ENCODE peak calls at places on chromosomes 5 and 9, in nine cellular contexts. X, R, N, M, B, A, H, P and V are unnamed samples.

GRCh38 chr5:16411741-16412455 is 53.7 kb downstream of the ZNF622 start:
- DNase-seq in X (no peak), R (no peak), N (no peak), M (no peak), B (no peak), A (no peak), H (no peak), P (no peak), V (no peak)

GRCh38 chr5:7615566-7616061 is 219.7 kb downstream of the ADCY2 start:
- DNase-seq in X (no peak), R (no peak), N (no peak), M (no peak), B (no peak), A (no peak), H (no peak), P (no peak), V (no peak)

GRCh38 chr9:78115073-78115472 is 83.5 kb upstream of the GNAQ start:
- DNase-seq in X (no peak), R (no peak), N (no peak), M (peak), B (no peak), A (no peak), H (no peak), P (no peak), V (no peak)

GRCh38 chr5:107047048-107047447 is 623.7 kb downstream of the EFNA5 start:
- DNase-seq in X (no peak), R (no peak), N (no peak), M (no peak), B (no peak), A (no peak), H (no peak), P (no peak), V (no peak)

GRCh38 chr5:75473463-75473862 is 38.0 kb downstream of the CERT1 start:
- DNase-seq in X (no peak), R (no peak), N (no peak), M (no peak), B (no peak), A (no peak), H (no peak), P (no peak), V (no peak)

GRCh38 chr5:95392593-95393182 is 1.5 kb downstream of the FAM81B start:
- DNase-seq in X (no peak), R (no peak), N (peak), M (peak), B (no peak), A (no peak), H (no peak), P (peak), V (no peak)

GRCh38 chr9:93955356-93956182 is 414 bp upstream of the BARX1 start:
- DNase-seq in X (no peak), R (no peak), N (no peak), M (no peak), B (no peak), A (no peak), H (no peak), P (no peak), V (no peak)

GRCh38 chr5:177366528-177367322 is 9.0 kb downstream of the RGS14 start:
- DNase-seq in X (peak), R (peak), N (peak), M (peak), B (peak), A (no peak), H (peak), P (peak), V (peak)

GRCh38 chr9:95506438-95506691 is 10.4 kb downstream of the PTCH1 start:
- DNase-seq in X (peak), R (no peak), N (peak), M (peak), B (peak), A (peak), H (no peak), P (peak), V (no peak)

GRCh38 chr5:33734541-33734940 is 157.2 kb downstream of the ADAMTS12 start:
- DNase-seq in X (no peak), R (no peak), N (no peak), M (peak), B (no peak), A (no peak), H (peak), P (peak), V (no peak)

GRCh38 chr9:24939099-24939850 is 393.6 kb upstream of the IZUMO3 start:
- DNase-seq in X (no peak), R (no peak), N (no peak), M (no peak), B (no peak), A (no peak), H (no peak), P (no peak), V (no peak)

GRCh38 chr5:171570244-171570819 is 150.9 kb downstream of the FGF18 start:
- DNase-seq in X (no peak), R (no peak), N (no peak), M (no peak), B (peak), A (no peak), H (no peak), P (no peak), V (no peak)

GRCh38 chr5:172118891-172119290 is 69.1 kb downstream of the STK10 start:
- DNase-seq in X (no peak), R (no peak), N (no peak), M (no peak), B (no peak), A (no peak), H (no peak), P (no peak), V (no peak)

GRCh38 chr5:123265551-123265950 is 157.7 kb downstream of the CEP120 start:
- DNase-seq in X (no peak), R (no peak), N (no peak), M (no peak), B (no peak), A (no peak), H (no peak), P (peak), V (no peak)

GRCh38 chr9:86487222-86487841 is 133.1 kb upstream of the TUT7 start:
- DNase-seq in X (no peak), R (no peak), N (no peak), M (peak), B (peak), A (no peak), H (no peak), P (peak), V (peak)

GRCh38 chr9:106451223-106451622 is 411.7 kb upstream of the ZNF462 start:
- DNase-seq in X (no peak), R (no peak), N (no peak), M (no peak), B (no peak), A (no peak), H (no peak), P (no peak), V (no peak)

GRCh38 chr5:108278285-108279240 is 103.3 kb downstream of the FBXL17 start:
- DNase-seq in X (no peak), R (peak), N (no peak), M (no peak), B (no peak), A (no peak), H (no peak), P (no peak), V (no peak)

GRCh38 chr5:57736716-57737115 is 254.1 kb upstream of the ACTBL2 start:
- DNase-seq in X (no peak), R (no peak), N (no peak), M (no peak), B (no peak), A (no peak), H (no peak), P (no peak), V (no peak)

GRCh38 chr5:141192110-141192725 is at the start of gene PCDHB10:
- DNase-seq in X (no peak), R (no peak), N (no peak), M (peak), B (peak), A (no peak), H (no peak), P (peak), V (no peak)
- H3K4me3 ChIP-seq in X (no peak), R (peak), N (no peak), M (peak), B (peak), A (no peak), H (no peak), P (no peak), V (no peak)

GRCh38 chr9:21965401-21965951 is 28.7 kb downstream of the CDKN2A start:
- DNase-seq in X (no peak), R (no peak), N (peak), M (peak), B (peak), A (peak), H (no peak), P (peak), V (no peak)
- TF ChIP-seq CTCF in X (peak), R (no peak), N (peak), M (peak), B (peak), A (peak), H (no peak), P (peak), V (peak)

DNA sequence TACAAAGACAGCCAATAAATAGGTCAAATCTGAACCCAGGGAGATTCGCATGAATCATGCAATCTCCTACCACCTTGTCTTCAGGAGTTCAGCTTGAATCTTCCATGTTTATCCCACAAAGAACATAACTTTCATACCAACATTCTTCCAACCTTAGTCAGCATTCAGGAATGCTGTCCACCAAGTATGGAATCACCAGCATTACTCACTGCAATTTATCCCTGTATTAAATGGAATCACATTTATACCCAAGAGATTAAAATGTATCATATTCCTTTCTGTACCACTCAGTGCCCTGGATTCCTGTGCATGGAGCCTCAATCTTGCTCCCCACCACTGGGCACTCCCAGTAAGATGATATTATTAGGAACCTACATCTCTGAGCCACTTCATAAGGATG is 162.6 kb downstream of the GLIS3 start:
- DNase-seq in X (no peak), R (no peak), N (no peak), M (peak), B (peak), A (no peak), H (no peak), P (peak), V (peak)
- H3K4me3 ChIP-seq in X (no peak), R (no peak), N (no peak), M (no peak), B (no peak), A (no peak), H (no peak), P (peak), V (no peak)

GRCh38 chr5:138743506-138743905 is 9.7 kb upstream of the CTNNA1 start:
- DNase-seq in X (no peak), R (no peak), N (no peak), M (no peak), B (no peak), A (no peak), H (no peak), P (no peak), V (no peak)
- TF ChIP-seq CTCF in X (no peak), R (no peak), N (no peak), M (no peak), B (no peak), A (no peak), H (no peak), P (no peak), V (no peak)

GRCh38 chr5:59090323-59090722 is 507.4 kb downstream of the RAB3C start:
- DNase-seq in X (no peak), R (no peak), N (no peak), M (no peak), B (no peak), A (no peak), H (no peak), P (no peak), V (no peak)
- H3K4me3 ChIP-seq in X (no peak), R (no peak), N (no peak), M (no peak), B (no peak), A (no peak), H (no peak), P (no peak), V (no peak)

GRCh38 chr9:14313951-14314423 is at the start of gene NFIB:
- DNase-seq in X (peak), R (no peak), N (peak), M (peak), B (peak), A (no peak), H (peak), P (peak), V (no peak)

GRCh38 chr9:14315754-14316573 is 2.0 kb upstream of the NFIB start:
- DNase-seq in X (peak), R (peak), N (peak), M (peak), B (peak), A (no peak), H (peak), P (peak), V (no peak)

GRCh38 chr9:14314424-14314928 is 535 bp upstream of the NFIB start:
- DNase-seq in X (peak), R (peak), N (peak), M (peak), B (peak), A (no peak), H (peak), P (peak), V (no peak)

GRCh38 chr9:14316574-14317304 is 2.8 kb upstream of the NFIB start:
- DNase-seq in X (no peak), R (no peak), N (no peak), M (no peak), B (no peak), A (no peak), H (peak), P (no peak), V (no peak)

GRCh38 chr9:14314929-14315753 is 1.2 kb upstream of the NFIB start:
- DNase-seq in X (peak), R (peak), N (peak), M (peak), B (peak), A (peak), H (peak), P (peak), V (no peak)
- TF ChIP-seq CTCF in X (no peak), R (no peak), N (peak), M (no peak), B (no peak), A (no peak), H (no peak), P (no peak), V (no peak)

GRCh38 chr9:137030006-137030405 is 1.9 kb downstream of the FUT7 start:
- DNase-seq in X (no peak), R (no peak), N (no peak), M (no peak), B (no peak), A (peak), H (no peak), P (no peak), V (no peak)

GRCh38 chr9:137029058-137029922 is 1.3 kb upstream of the ABCA2 start:
- DNase-seq in X (peak), R (no peak), N (peak), M (peak), B (peak), A (peak), H (peak), P (peak), V (no peak)

GRCh38 chr9:137031904-137032639 is at the start of gene FUT7:
- DNase-seq in X (no peak), R (no peak), N (no peak), M (no peak), B (no peak), A (peak), H (no peak), P (no peak), V (no peak)

GRCh38 chr9:137030528-137030927 is 1.4 kb downstream of the FUT7 start:
- DNase-seq in X (no peak), R (no peak), N (no peak), M (no peak), B (no peak), A (peak), H (no peak), P (no peak), V (no peak)

GRCh38 chr9:137030931-137031527 is 859 bp downstream of the FUT7 start:
- DNase-seq in X (no peak), R (no peak), N (no peak), M (no peak), B (no peak), A (no peak), H (no peak), P (no peak), V (no peak)
- H3K4me3 ChIP-seq in X (no peak), R (no peak), N (no peak), M (no peak), B (no peak), A (peak), H (no peak), P (no peak), V (no peak)

DNA sequence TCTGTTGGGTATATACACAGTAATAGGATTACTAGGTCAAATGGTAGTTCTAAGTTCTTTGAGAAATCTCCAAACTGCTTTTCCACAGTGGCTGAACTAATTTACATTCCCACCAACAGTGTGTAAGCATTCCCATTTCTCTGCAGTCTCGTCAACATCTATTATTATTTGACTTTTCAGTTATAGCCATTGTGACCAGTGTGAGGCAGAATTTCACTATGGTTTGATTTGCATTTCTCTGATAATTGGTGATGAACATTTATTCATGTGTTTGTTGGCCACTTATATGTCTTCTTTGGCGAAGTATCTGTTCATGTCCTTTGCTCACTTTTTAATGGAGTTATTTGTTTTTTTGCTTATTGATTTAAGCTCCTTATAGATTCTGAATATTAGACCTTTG is 596.2 kb upstream of the DAB2 start:
- DNase-seq in X (no peak), R (no peak), N (no peak), M (no peak), B (peak), A (no peak), H (no peak), P (no peak), V (no peak)
- TF ChIP-seq CTCF in X (no peak), R (no peak), N (no peak), M (no peak), B (no peak), A (no peak), H (no peak), P (peak), V (no peak)